ENCODE peak calls at places on chromosomes 16 and 17, in four cellular contexts. Z is A673, H is HAP-1, J is left cardiac atrium. L is an unnamed sample.

GRCh38 chr17:58399974-58400373 is 17.4 kb downstream of the RNF43 start:
- DNase-seq in J (no peak), Z (no peak), H (no peak), L (no peak)

GRCh38 chr16:56742030-56742984 is 12.4 kb downstream of the NUP93 start:
- DNase-seq in J (no peak), H (no peak), Z (peak), L (no peak)

GRCh38 chr17:60442271-60443201 is 20.2 kb downstream of the CHCT1 start:
- DNase-seq in Z (peak), J (no peak), H (no peak), L (no peak)

GRCh38 chr16:79597775-79598174 is 2.8 kb downstream of the MAF start:
- DNase-seq in H (peak), J (no peak), Z (no peak), L (no peak)

GRCh38 chr16:15403392-15403995 is 7.9 kb downstream of the MPV17L start:
- DNase-seq in Z (no peak), J (no peak), H (no peak), L (no peak)

GRCh38 chr16:57405194-57405593 is 627 bp downstream of the CCL17 start:
- DNase-seq in Z (no peak), J (no peak), H (no peak), L (no peak)

GRCh38 chr16:47732122-47732805 is 271.1 kb downstream of the PHKB start:
- DNase-seq in J (no peak), Z (no peak), H (no peak), L (no peak)

GRCh38 chr17:61770043-61770442 is 93.3 kb downstream of the BRIP1 start:
- DNase-seq in H (no peak), Z (peak), J (no peak), L (peak)

GRCh38 chr17:2030779-2031163 is 818 bp downstream of the DPH1 start:
- DNase-seq in J (no peak), H (no peak), Z (no peak), L (no peak)

GRCh38 chr17:69492410-69493071 is 78.0 kb downstream of the MAP2K6 start:
- DNase-seq in Z (no peak), H (no peak), J (no peak), L (no peak)

GRCh38 chr17:3710951-3711383 is 12.7 kb upstream of the HASPIN start:
- DNase-seq in J (no peak), Z (no peak), H (no peak), L (no peak)

GRCh38 chr17:9940826-9941225 is 35.8 kb upstream of the RCVRN start:
- DNase-seq in H (no peak), J (no peak), Z (no peak), L (no peak)

GRCh38 chr16:84332975-84333684 is 35.2 kb upstream of the ATP2C2 start:
- DNase-seq in Z (no peak), H (no peak), J (no peak), L (peak)

GRCh38 chr17:66677201-66677981 is 157.5 kb upstream of the CACNG5 start:
- DNase-seq in H (no peak), Z (no peak), J (no peak), L (no peak)

GRCh38 chr17:69335018-69335417 is 8.1 kb upstream of the ABCA5 start:
- DNase-seq in H (no peak), Z (peak), J (no peak), L (peak)

GRCh38 chr17:19238167-19238505 is 970 bp downstream of the EPN2 start:
- DNase-seq in J (peak), Z (peak), H (peak), L (peak)

GRCh38 chr17:49494937-49495841 is at the start of gene NGFR:
- DNase-seq in J (peak), H (peak), Z (peak), L (peak)

GRCh38 chr17:76553163-76553908 is 13.5 kb downstream of the PRCD start:
- DNase-seq in Z (no peak), J (no peak), H (no peak), L (no peak)

GRCh38 chr17:64174686-64175456 is 44.9 kb upstream of the ERN1 start:
- DNase-seq in J (no peak), H (no peak), Z (no peak), L (peak)

GRCh38 chr17:17305282-17305801 is 2.2 kb downstream of the NT5M start:
- DNase-seq in J (no peak), Z (no peak), H (no peak), L (peak)

GRCh38 chr17:21470861-21471260 is 94.7 kb downstream of the KCNJ12 start:
- DNase-seq in H (no peak), J (no peak), Z (no peak), L (no peak)

GRCh38 chr17:3959295-3959899 is 4.8 kb downstream of the ATP2A3 start:
- DNase-seq in H (no peak), Z (no peak), J (no peak), L (no peak)

GRCh38 chr16:73610160-73610559 is 562.2 kb upstream of the ZFHX3 start:
- DNase-seq in J (no peak), Z (no peak), H (no peak), L (no peak)

GRCh38 chr17:1110844-1111598 is 68.8 kb downstream of the ABR start:
- DNase-seq in Z (peak), J (peak), H (peak), L (peak)

GRCh38 chr17:48522031-48522593 is 8.7 kb downstream of the HOXB1 start:
- DNase-seq in Z (no peak), H (no peak), J (no peak), L (no peak)

GRCh38 chr17:13561606-13562270 is 40.0 kb downstream of the HS3ST3A1 start:
- DNase-seq in J (no peak), H (no peak), Z (no peak), L (no peak)

GRCh38 chr16:72989203-72989991 is 58.5 kb downstream of the ZFHX3 start:
- DNase-seq in H (no peak), Z (peak), J (no peak), L (no peak)

GRCh38 chr17:42520540-42520951 is 15.5 kb upstream of the NAGLU start:
- DNase-seq in Z (no peak), H (peak), J (no peak), L (peak)

GRCh38 chr17:33290156-33290697 is 2.9 kb downstream of the ASIC2 start:
- DNase-seq in Z (peak), J (no peak), H (no peak), L (peak)

L was measured in NCI-H82.